ENCODE peak calls at places on chromosomes 1 and 21, in five cellular contexts. One of them, this sample, is unnamed.
A peak's percentile ranks its signal among the peaks of the same experiment; 100 is the strongest.

GRCh38 chr1:169460193-169460833 is 25.4 kb downstream of the SLC19A2 start:
- DNase-seq in MM.1S: no peak
- DNase-seq in SK-N-SH: peak; percentile 10
- DNase-seq in CD4-positive, alpha-beta T cell: no peak
- DNase-seq in transverse colon: no peak
- DNase-seq in this sample: no peak

GRCh38 chr1:33036051-33036525 is 595 bp downstream of the AK2 start:
- DNase-seq in MM.1S: peak; percentile 17
- DNase-seq in SK-N-SH: peak; percentile 28
- DNase-seq in CD4-positive, alpha-beta T cell: no peak
- DNase-seq in transverse colon: no peak
- DNase-seq in this sample: no peak

GRCh38 chr1:223482132-223482531 is 88.9 kb downstream of the CCDC185 start:
- DNase-seq in MM.1S: no peak
- DNase-seq in SK-N-SH: no peak
- DNase-seq in CD4-positive, alpha-beta T cell: no peak
- DNase-seq in transverse colon: no peak
- DNase-seq in this sample: no peak

GRCh38 chr1:98086156-98086555 is 165.3 kb upstream of the DPYD start:
- DNase-seq in MM.1S: no peak
- DNase-seq in SK-N-SH: no peak
- DNase-seq in CD4-positive, alpha-beta T cell: no peak
- DNase-seq in transverse colon: no peak
- DNase-seq in this sample: no peak

GRCh38 chr21:46066843-46067331 is 31.0 kb upstream of the COL6A2 start:
- DNase-seq in MM.1S: no peak
- DNase-seq in SK-N-SH: no peak
- DNase-seq in CD4-positive, alpha-beta T cell: no peak
- DNase-seq in transverse colon: no peak
- DNase-seq in this sample: no peak

GRCh38 chr1:72439036-72439435 is 156.7 kb upstream of the NEGR1 start:
- DNase-seq in MM.1S: no peak
- DNase-seq in SK-N-SH: no peak
- DNase-seq in CD4-positive, alpha-beta T cell: no peak
- DNase-seq in transverse colon: no peak
- DNase-seq in this sample: no peak

GRCh38 chr1:209657140-209657879 is 5.1 kb upstream of the LAMB3 start:
- DNase-seq in MM.1S: no peak
- DNase-seq in SK-N-SH: no peak
- DNase-seq in CD4-positive, alpha-beta T cell: no peak
- DNase-seq in transverse colon: no peak
- DNase-seq in this sample: peak; percentile 59

GRCh38 chr1:53616511-53616910 is 122.5 kb downstream of the GLIS1 start:
- DNase-seq in MM.1S: no peak
- DNase-seq in SK-N-SH: no peak
- DNase-seq in CD4-positive, alpha-beta T cell: peak; percentile 15
- DNase-seq in transverse colon: no peak
- DNase-seq in this sample: no peak

GRCh38 chr1:47418681-47419272 is 2.7 kb downstream of the FOXE3 start:
- DNase-seq in MM.1S: no peak
- DNase-seq in SK-N-SH: no peak
- DNase-seq in CD4-positive, alpha-beta T cell: no peak
- DNase-seq in transverse colon: no peak
- DNase-seq in this sample: no peak

GRCh38 chr1:185393205-185393604 is 76.2 kb upstream of the IVNS1ABP start:
- DNase-seq in MM.1S: no peak
- DNase-seq in SK-N-SH: no peak
- DNase-seq in CD4-positive, alpha-beta T cell: no peak
- DNase-seq in transverse colon: no peak
- DNase-seq in this sample: no peak

GRCh38 chr1:77553568-77554291 is 128.7 kb downstream of the ZZZ3 start:
- DNase-seq in MM.1S: no peak
- DNase-seq in SK-N-SH: no peak
- DNase-seq in CD4-positive, alpha-beta T cell: no peak
- DNase-seq in transverse colon: no peak
- DNase-seq in this sample: no peak

GRCh38 chr1:228314658-228315483 is 91.8 kb downstream of the TRIM11 start:
- DNase-seq in MM.1S: no peak
- DNase-seq in SK-N-SH: no peak
- DNase-seq in CD4-positive, alpha-beta T cell: peak; percentile 27
- DNase-seq in transverse colon: no peak
- DNase-seq in this sample: no peak

GRCh38 chr1:36217667-36218066 is 6.6 kb upstream of the THRAP3 start:
- DNase-seq in MM.1S: no peak
- DNase-seq in SK-N-SH: no peak
- DNase-seq in CD4-positive, alpha-beta T cell: no peak
- DNase-seq in transverse colon: no peak
- DNase-seq in this sample: no peak

GRCh38 chr21:27649323-27649722 is 682.4 kb upstream of the ADAMTS5 start:
- DNase-seq in MM.1S: no peak
- DNase-seq in SK-N-SH: no peak
- DNase-seq in CD4-positive, alpha-beta T cell: no peak
- DNase-seq in transverse colon: no peak
- DNase-seq in this sample: no peak

GRCh38 chr21:38663282-38663681 is 142.4 kb upstream of the ETS2 start:
- DNase-seq in MM.1S: no peak
- DNase-seq in SK-N-SH: no peak
- DNase-seq in CD4-positive, alpha-beta T cell: no peak
- DNase-seq in transverse colon: no peak
- DNase-seq in this sample: no peak

GRCh38 chr1:213570487-213570886 is 417.3 kb upstream of the PROX1 start:
- DNase-seq in MM.1S: no peak
- DNase-seq in SK-N-SH: no peak
- DNase-seq in CD4-positive, alpha-beta T cell: no peak
- DNase-seq in transverse colon: no peak
- DNase-seq in this sample: no peak

GRCh38 chr1:86429830-86430229 is 5.9 kb downstream of the CLCA2 start:
- DNase-seq in MM.1S: peak; percentile 8
- DNase-seq in SK-N-SH: no peak
- DNase-seq in CD4-positive, alpha-beta T cell: no peak
- DNase-seq in transverse colon: no peak
- DNase-seq in this sample: no peak

GRCh38 chr21:38413958-38414506 is 84.2 kb downstream of the ERG start:
- DNase-seq in MM.1S: no peak
- DNase-seq in SK-N-SH: no peak
- DNase-seq in CD4-positive, alpha-beta T cell: no peak
- DNase-seq in transverse colon: no peak
- DNase-seq in this sample: no peak

GRCh38 chr1:227729881-227730629 is 5.0 kb downstream of the JMJD4 start:
- DNase-seq in MM.1S: peak; percentile 65
- DNase-seq in SK-N-SH: peak; percentile 78
- DNase-seq in CD4-positive, alpha-beta T cell: no peak
- DNase-seq in transverse colon: peak; percentile 46
- DNase-seq in this sample: peak; percentile 68

GRCh38 chr1:66271904-66272254 is 262.1 kb upstream of the SGIP1 start:
- DNase-seq in MM.1S: no peak
- DNase-seq in SK-N-SH: peak; percentile 13
- DNase-seq in CD4-positive, alpha-beta T cell: no peak
- DNase-seq in transverse colon: peak; percentile 35
- DNase-seq in this sample: no peak

GRCh38 chr1:83516369-83516768 is 482.6 kb downstream of the TTLL7 start:
- DNase-seq in MM.1S: no peak
- DNase-seq in SK-N-SH: peak; percentile 11
- DNase-seq in CD4-positive, alpha-beta T cell: no peak
- DNase-seq in transverse colon: no peak
- DNase-seq in this sample: no peak

GRCh38 chr1:15836772-15837669 is 10.5 kb upstream of the SPEN start:
- DNase-seq in MM.1S: no peak
- DNase-seq in SK-N-SH: no peak
- DNase-seq in CD4-positive, alpha-beta T cell: peak; percentile 38
- DNase-seq in transverse colon: peak; percentile 70
- DNase-seq in this sample: peak; percentile 66

GRCh38 chr1:3533051-3534048 is 78.0 kb downstream of the MEGF6 start:
- DNase-seq in MM.1S: no peak
- DNase-seq in SK-N-SH: no peak
- DNase-seq in CD4-positive, alpha-beta T cell: no peak
- DNase-seq in transverse colon: no peak
- DNase-seq in this sample: no peak

GRCh38 chr1:178160736-178161475 is 67.0 kb downstream of the RASAL2 start:
- DNase-seq in MM.1S: no peak
- DNase-seq in SK-N-SH: no peak
- DNase-seq in CD4-positive, alpha-beta T cell: no peak
- DNase-seq in transverse colon: no peak
- DNase-seq in this sample: no peak

GRCh38 chr1:153799016-153799415 is 23.8 kb downstream of the SLC27A3 start:
- DNase-seq in MM.1S: no peak
- DNase-seq in SK-N-SH: no peak
- DNase-seq in CD4-positive, alpha-beta T cell: no peak
- DNase-seq in transverse colon: no peak
- DNase-seq in this sample: no peak

GRCh38 chr1:27659497-27660299 is 12.3 kb downstream of the IFI6 start:
- DNase-seq in MM.1S: peak; percentile 90
- DNase-seq in SK-N-SH: peak; percentile 96
- DNase-seq in CD4-positive, alpha-beta T cell: peak; percentile 84
- DNase-seq in transverse colon: peak; percentile 96
- DNase-seq in this sample: peak; percentile 88

GRCh38 chr1:65339866-65340483 is 30.6 kb downstream of the DNAJC6 start:
- DNase-seq in MM.1S: no peak
- DNase-seq in SK-N-SH: no peak
- DNase-seq in CD4-positive, alpha-beta T cell: no peak
- DNase-seq in transverse colon: no peak
- DNase-seq in this sample: no peak

GRCh38 chr1:172185206-172185605 is 235.3 kb upstream of the C1orf105 start:
- DNase-seq in MM.1S: peak; percentile 83
- DNase-seq in SK-N-SH: no peak
- DNase-seq in CD4-positive, alpha-beta T cell: no peak
- DNase-seq in transverse colon: no peak
- DNase-seq in this sample: peak; percentile 13

GRCh38 chr1:16211824-16212223 is 628 bp downstream of the ARHGEF19 start:
- DNase-seq in MM.1S: no peak
- DNase-seq in SK-N-SH: no peak
- DNase-seq in CD4-positive, alpha-beta T cell: no peak
- DNase-seq in transverse colon: no peak
- DNase-seq in this sample: no peak

GRCh38 chr1:82920418-82921248 is 1078.3 kb downstream of the TTLL7 start:
- DNase-seq in MM.1S: no peak
- DNase-seq in SK-N-SH: no peak
- DNase-seq in CD4-positive, alpha-beta T cell: no peak
- DNase-seq in transverse colon: no peak
- DNase-seq in this sample: no peak

GRCh38 chr1:199701731-199702130 is 325.8 kb upstream of the NR5A2 start:
- DNase-seq in MM.1S: no peak
- DNase-seq in SK-N-SH: no peak
- DNase-seq in CD4-positive, alpha-beta T cell: no peak
- DNase-seq in transverse colon: no peak
- DNase-seq in this sample: no peak

DNA sequence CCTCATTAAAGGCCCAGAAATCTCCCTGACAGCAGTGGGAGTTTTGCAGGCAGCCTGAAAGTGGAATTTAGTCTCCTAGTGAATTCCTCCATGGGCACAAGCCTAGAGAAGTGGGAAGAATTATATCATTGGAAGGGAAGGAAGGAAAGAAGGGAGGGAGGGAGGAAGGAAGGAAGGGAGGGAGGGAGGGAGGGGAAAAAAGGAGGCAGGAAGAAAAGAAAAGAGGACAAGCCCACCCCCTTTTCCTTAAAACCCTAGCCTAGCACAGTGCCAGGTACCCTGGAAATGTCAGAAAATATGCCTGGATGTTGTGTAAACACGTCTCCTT is 188.9 kb downstream of the PLPP3 start:
- DNase-seq in MM.1S: no peak
- DNase-seq in SK-N-SH: no peak
- DNase-seq in CD4-positive, alpha-beta T cell: no peak
- DNase-seq in transverse colon: no peak
- DNase-seq in this sample: no peak
- TF ChIP-seq CTCF in MM.1S: no peak
- TF ChIP-seq CTCF in SK-N-SH: no peak
- TF ChIP-seq CTCF in CD4-positive, alpha-beta T cell: no peak
- TF ChIP-seq CTCF in transverse colon: no peak
- TF ChIP-seq CTCF in this sample: no peak

GRCh38 chr1:230186874-230187273 is 119.8 kb downstream of the GALNT2 start:
- DNase-seq in MM.1S: peak; percentile 19
- DNase-seq in SK-N-SH: no peak
- DNase-seq in CD4-positive, alpha-beta T cell: no peak
- DNase-seq in transverse colon: no peak
- DNase-seq in this sample: no peak
- TF ChIP-seq CTCF in MM.1S: no peak
- TF ChIP-seq CTCF in SK-N-SH: no peak
- TF ChIP-seq CTCF in CD4-positive, alpha-beta T cell: no peak
- TF ChIP-seq CTCF in transverse colon: no peak
- TF ChIP-seq CTCF in this sample: no peak

GRCh38 chr1:168442931-168443330 is 100.9 kb downstream of the XCL2 start:
- DNase-seq in MM.1S: no peak
- DNase-seq in SK-N-SH: no peak
- DNase-seq in CD4-positive, alpha-beta T cell: no peak
- DNase-seq in transverse colon: no peak
- DNase-seq in this sample: no peak

GRCh38 chr1:168452329-168452728 is 91.5 kb downstream of the XCL2 start:
- DNase-seq in MM.1S: no peak
- DNase-seq in SK-N-SH: no peak
- DNase-seq in CD4-positive, alpha-beta T cell: no peak
- DNase-seq in transverse colon: no peak
- DNase-seq in this sample: no peak

GRCh38 chr1:168443356-168443755 is 100.4 kb downstream of the XCL2 start:
- DNase-seq in MM.1S: no peak
- DNase-seq in SK-N-SH: no peak
- DNase-seq in CD4-positive, alpha-beta T cell: no peak
- DNase-seq in transverse colon: no peak
- DNase-seq in this sample: no peak

GRCh38 chr1:168443899-168444298 is 99.9 kb downstream of the XCL2 start:
- DNase-seq in MM.1S: no peak
- DNase-seq in SK-N-SH: no peak
- DNase-seq in CD4-positive, alpha-beta T cell: no peak
- DNase-seq in transverse colon: no peak
- DNase-seq in this sample: no peak

GRCh38 chr1:168447871-168448270 is 95.9 kb downstream of the XCL2 start:
- DNase-seq in MM.1S: no peak
- DNase-seq in SK-N-SH: no peak
- DNase-seq in CD4-positive, alpha-beta T cell: no peak
- DNase-seq in transverse colon: no peak
- DNase-seq in this sample: no peak
- TF ChIP-seq CTCF in MM.1S: no peak
- TF ChIP-seq CTCF in SK-N-SH: no peak
- TF ChIP-seq CTCF in CD4-positive, alpha-beta T cell: no peak
- TF ChIP-seq CTCF in transverse colon: no peak
- TF ChIP-seq CTCF in this sample: no peak

GRCh38 chr1:152115344-152115743 is at the start of gene TCHH:
- DNase-seq in MM.1S: no peak
- DNase-seq in SK-N-SH: no peak
- DNase-seq in CD4-positive, alpha-beta T cell: no peak
- DNase-seq in transverse colon: no peak
- DNase-seq in this sample: no peak

GRCh38 chr1:152112885-152113432 is 2.3 kb downstream of the TCHH start:
- DNase-seq in MM.1S: no peak
- DNase-seq in SK-N-SH: no peak
- DNase-seq in CD4-positive, alpha-beta T cell: no peak
- DNase-seq in transverse colon: no peak
- DNase-seq in this sample: no peak

DNA sequence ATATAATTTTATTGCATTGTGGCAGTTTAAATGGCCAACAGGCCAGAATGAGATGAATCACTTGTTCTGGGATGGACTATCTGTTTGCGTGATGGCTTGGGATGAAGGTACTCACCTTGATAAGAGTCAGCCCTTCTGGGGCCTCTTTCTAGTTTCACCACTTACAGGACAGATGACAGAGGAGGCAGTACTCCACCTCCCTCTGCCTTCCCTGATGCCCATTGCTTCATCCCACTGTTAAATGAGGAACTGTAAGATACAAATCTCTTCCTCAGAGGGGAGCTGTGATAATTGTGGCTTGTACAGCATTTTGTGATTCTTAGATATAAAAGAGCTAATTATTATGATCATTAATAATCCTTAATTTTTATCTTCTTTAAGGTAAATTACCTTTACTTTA is 3.7 kb upstream of the TCHH start:
- DNase-seq in MM.1S: no peak
- DNase-seq in SK-N-SH: no peak
- DNase-seq in CD4-positive, alpha-beta T cell: no peak
- DNase-seq in transverse colon: no peak
- DNase-seq in this sample: no peak
- TF ChIP-seq CTCF in MM.1S: no peak
- TF ChIP-seq CTCF in SK-N-SH: no peak
- TF ChIP-seq CTCF in CD4-positive, alpha-beta T cell: no peak
- TF ChIP-seq CTCF in transverse colon: no peak
- TF ChIP-seq CTCF in this sample: no peak

This sample was measured in GM10248.